ENCODE peak calls at places on chromosomes 1 and 21, in seven cellular contexts. S, U, D, N, H, X and V are unnamed samples.

GRCh38 chr1:34488058-34488457 is 266.8 kb upstream of the GJB5 start:
- DNase-seq in N (no peak), H (no peak), S (no peak), X (no peak), D (no peak), U (no peak), V (no peak)

GRCh38 chr1:33914531-33914930 is 50.7 kb downstream of the HMGB4 start:
- DNase-seq in H (no peak), U (no peak), S (no peak), D (no peak), X (no peak), N (no peak), V (no peak)

GRCh38 chr21:45971487-45972352 is 9.8 kb upstream of the COL6A1 start:
- DNase-seq in S (no peak), U (no peak), H (no peak), N (no peak), D (no peak), X (peak), V (no peak)

GRCh38 chr1:173669491-173669941 is at the start of gene ANKRD45:
- DNase-seq in D (peak), X (peak), N (no peak), U (no peak), H (no peak), S (peak), V (peak)

GRCh38 chr1:181661569-181661968 is 178.3 kb downstream of the CACNA1E start:
- DNase-seq in U (no peak), D (no peak), S (no peak), H (no peak), N (peak), X (no peak), V (no peak)

GRCh38 chr1:155912056-155912536 is 947 bp upstream of the RIT1 start:
- DNase-seq in S (no peak), X (no peak), D (no peak), H (no peak), N (no peak), U (no peak), V (no peak)

GRCh38 chr1:106568161-106568560 is 488.3 kb upstream of the PRMT6 start:
- DNase-seq in N (no peak), X (no peak), U (no peak), D (no peak), H (no peak), S (no peak), V (no peak)

GRCh38 chr21:37759777-37760176 is 156.5 kb downstream of the KCNJ6 start:
- DNase-seq in D (no peak), S (no peak), U (no peak), N (no peak), X (no peak), H (no peak), V (no peak)

GRCh38 chr1:20110679-20111078 is 8.7 kb downstream of the PLA2G2D start:
- DNase-seq in H (no peak), D (no peak), S (no peak), X (no peak), U (peak), N (peak), V (peak)

GRCh38 chr1:64135501-64136245 is 67.8 kb upstream of the UBE2U start:
- DNase-seq in X (no peak), N (no peak), U (no peak), H (no peak), D (no peak), S (no peak), V (no peak)

GRCh38 chr21:45439171-45439872 is 34.4 kb downstream of the COL18A1 start:
- DNase-seq in N (peak), D (peak), U (peak), H (peak), X (peak), S (peak), V (peak)

GRCh38 chr1:20126041-20126805 is 6.9 kb upstream of the PLA2G2D start:
- DNase-seq in D (no peak), H (no peak), N (no peak), X (no peak), U (no peak), S (no peak), V (no peak)

GRCh38 chr1:94382163-94382562 is 36.0 kb upstream of the ABCD3 start:
- DNase-seq in U (no peak), D (no peak), S (no peak), X (no peak), H (no peak), N (no peak), V (no peak)

GRCh38 chr1:240285541-240285940 is 193.9 kb downstream of the FMN2 start:
- DNase-seq in H (no peak), X (no peak), D (no peak), U (no peak), N (no peak), S (no peak), V (no peak)

GRCh38 chr1:86754265-86754974 is 50.0 kb downstream of the SH3GLB1 start:
- DNase-seq in N (no peak), X (no peak), U (no peak), D (no peak), S (no peak), H (no peak), V (no peak)

GRCh38 chr1:230166366-230167132 is 99.5 kb downstream of the GALNT2 start:
- DNase-seq in N (no peak), D (no peak), H (no peak), U (no peak), X (no peak), S (no peak), V (no peak)

GRCh38 chr1:101165514-101165913 is 71.3 kb upstream of the S1PR1 start:
- DNase-seq in H (no peak), X (no peak), S (no peak), D (no peak), N (no peak), U (no peak), V (no peak)

GRCh38 chr1:28518745-28519341 is 13.0 kb downstream of the RCC1 start:
- DNase-seq in U (no peak), S (no peak), H (peak), D (peak), X (no peak), N (peak), V (no peak)

GRCh38 chr1:208219098-208219658 is 25.0 kb downstream of the PLXNA2 start:
- DNase-seq in X (no peak), H (peak), U (no peak), N (no peak), S (no peak), D (no peak), V (no peak)

GRCh38 chr1:82614090-82614489 is 813.4 kb downstream of the ADGRL2 start:
- DNase-seq in X (no peak), D (no peak), N (no peak), H (no peak), U (no peak), S (no peak), V (no peak)

GRCh38 chr1:23437355-23437664 is 12.8 kb upstream of the TCEA3 start:
- DNase-seq in D (no peak), U (no peak), S (no peak), N (no peak), H (no peak), X (no peak), V (no peak)

GRCh38 chr1:8374812-8375211 is 56.9 kb downstream of the SLC45A1 start:
- DNase-seq in D (peak), H (peak), N (peak), X (no peak), U (peak), S (peak), V (peak)

GRCh38 chr21:17146426-17146825 is 366.4 kb upstream of the CXADR start:
- DNase-seq in S (no peak), U (no peak), N (no peak), X (no peak), H (no peak), D (no peak), V (no peak)

GRCh38 chr1:113223546-113223945 is 150.5 kb downstream of the LRIG2 start:
- DNase-seq in U (no peak), N (no peak), X (no peak), D (no peak), H (no peak), S (no peak), V (no peak)

GRCh38 chr1:209929751-209930150 is 8.3 kb upstream of the SYT14 start:
- DNase-seq in S (no peak), X (peak), H (no peak), D (no peak), U (no peak), N (no peak), V (peak)

GRCh38 chr1:245587435-245588105 is 432.8 kb downstream of the KIF26B start:
- DNase-seq in S (no peak), N (no peak), X (peak), U (no peak), H (no peak), D (no peak), V (no peak)

GRCh38 chr1:93707956-93708355 is 26.3 kb upstream of the BCAR3 start:
- DNase-seq in N (no peak), H (no peak), S (no peak), U (no peak), X (no peak), D (no peak), V (no peak)

GRCh38 chr1:170247751-170248521 is 102.2 kb downstream of the NTMT2 start:
- DNase-seq in S (no peak), U (no peak), X (no peak), D (no peak), N (no peak), H (no peak), V (no peak)

GRCh38 chr1:245971711-245972085 is 535.4 kb downstream of the SMYD3 start:
- DNase-seq in U (no peak), X (no peak), D (no peak), S (no peak), N (no peak), H (no peak), V (no peak)

GRCh38 chr1:85628791-85629531 is 48.4 kb downstream of the CCN1 start:
- DNase-seq in U (peak), H (peak), X (no peak), S (peak), D (peak), N (peak), V (peak)

GRCh38 chr1:15948600-15949452 is 27.1 kb downstream of the ZBTB17 start:
- DNase-seq in H (peak), X (no peak), N (no peak), D (no peak), U (no peak), S (no peak), V (peak)

GRCh38 chr1:116498789-116499628 is 71.8 kb downstream of the CD58 start:
- DNase-seq in N (peak), U (peak), H (peak), X (peak), S (peak), D (peak), V (peak)

GRCh38 chr21:44051462-44051941 is 39.4 kb downstream of the TRAPPC10 start:
- DNase-seq in N (no peak), H (no peak), X (no peak), U (no peak), D (no peak), S (no peak), V (no peak)

GRCh38 chr1:206814716-206815341 is 42.5 kb upstream of the IL10 start:
- DNase-seq in S (no peak), X (peak), D (no peak), U (no peak), H (no peak), N (no peak), V (peak)

GRCh38 chr1:116015679-116016078 is 39.4 kb downstream of the SLC22A15 start:
- DNase-seq in D (no peak), U (no peak), S (no peak), N (no peak), H (no peak), X (no peak), V (no peak)

GRCh38 chr1:152009691-152010090 is 16.0 kb upstream of the S100A10 start:
- DNase-seq in U (no peak), X (no peak), S (no peak), N (no peak), H (no peak), D (no peak), V (no peak)

GRCh38 chr1:61253059-61253735 is 170.8 kb downstream of the NFIA start:
- DNase-seq in N (peak), S (no peak), U (no peak), H (peak), D (peak), X (no peak), V (peak)

GRCh38 chr1:85495556-85495955 is 30.6 kb upstream of the DDAH1 start:
- DNase-seq in S (no peak), U (peak), X (no peak), N (no peak), D (peak), H (no peak), V (no peak)

GRCh38 chr1:37478890-37479254 is 4.5 kb downstream of the ZC3H12A start:
- DNase-seq in H (no peak), N (peak), U (no peak), D (peak), S (no peak), X (no peak), V (no peak)
- TF ChIP-seq MAX in H (no peak), N (no peak), U (no peak), D (no peak), S (no peak), X (no peak), V (no peak)

DNA sequence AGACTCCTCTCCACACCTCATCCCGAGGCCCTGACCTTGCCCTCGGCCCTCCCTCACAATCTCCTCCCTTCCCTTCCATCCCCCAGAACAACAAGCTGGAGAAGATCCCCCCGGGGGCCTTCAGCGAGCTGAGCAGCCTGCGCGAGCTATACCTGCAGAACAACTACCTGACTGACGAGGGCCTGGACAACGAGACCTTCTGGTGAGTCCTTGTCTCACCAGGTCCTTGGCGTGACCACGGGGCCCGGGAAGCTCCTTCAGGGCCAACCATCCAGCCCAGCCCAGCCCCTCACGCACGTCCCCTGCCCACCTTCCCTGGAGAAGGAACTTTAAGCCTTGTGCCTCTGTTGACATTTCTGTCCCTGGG is 15.6 kb downstream of the PODN start:
- DNase-seq in U (no peak), S (no peak), H (no peak), N (no peak), D (no peak), X (no peak), V (no peak)
- TF ChIP-seq MAX in U (no peak), S (no peak), H (no peak), N (no peak), D (no peak), X (no peak), V (no peak)

GRCh38 chr1:203200916-203201315 is 14.4 kb upstream of the CHI3L1 start:
- DNase-seq in U (no peak), D (no peak), X (no peak), S (no peak), H (no peak), N (no peak), V (no peak)
- TF ChIP-seq MAX in U (no peak), D (no peak), X (no peak), S (no peak), H (no peak), N (no peak), V (no peak)

GRCh38 chr1:168939131-168939946 is 167.2 kb upstream of the ATP1B1 start:
- DNase-seq in D (no peak), X (peak), S (no peak), U (no peak), N (no peak), H (no peak), V (peak)
- TF ChIP-seq MAX in D (no peak), X (no peak), S (no peak), U (no peak), N (no peak), H (no peak), V (no peak)